ENCODE peak calls at places on chromosomes 13 and 19, in seven cellular contexts. One of them, this sample, is unnamed.
A peak's percentile ranks its signal among the peaks of the same experiment; 100 is the strongest.

GRCh38 chr13:48037346-48038173 is at the start of gene NUDT15:
- DNase-seq in CD8-positive, alpha-beta T cell: peak; percentile 93
- DNase-seq in DND-41: peak; percentile 97
- DNase-seq in adrenal gland: peak; percentile 97
- DNase-seq in cardiac fibroblast: peak; percentile 97
- DNase-seq in upper lobe of left lung: peak; percentile 94
- DNase-seq in GM20000: peak; percentile 93
- DNase-seq in this sample: peak; percentile 96

GRCh38 chr13:113140677-113141590 is 17.5 kb upstream of the PROZ start:
- DNase-seq in CD8-positive, alpha-beta T cell: no peak
- DNase-seq in DND-41: no peak
- DNase-seq in adrenal gland: peak; percentile 47
- DNase-seq in cardiac fibroblast: no peak
- DNase-seq in upper lobe of left lung: peak; percentile 12
- DNase-seq in GM20000: no peak
- DNase-seq in this sample: no peak

GRCh38 chr19:1027953-1028902 is 1.8 kb downstream of the CNN2 start:
- DNase-seq in CD8-positive, alpha-beta T cell: peak; percentile 71
- DNase-seq in DND-41: peak; percentile 74
- DNase-seq in adrenal gland: peak; percentile 84
- DNase-seq in cardiac fibroblast: peak; percentile 89
- DNase-seq in upper lobe of left lung: peak; percentile 82
- DNase-seq in GM20000: peak; percentile 78
- DNase-seq in this sample: no peak

GRCh38 chr19:4425531-4425930 is 23.1 kb downstream of the CHAF1A start:
- DNase-seq in CD8-positive, alpha-beta T cell: no peak
- DNase-seq in DND-41: no peak
- DNase-seq in adrenal gland: no peak
- DNase-seq in cardiac fibroblast: peak; percentile 94
- DNase-seq in upper lobe of left lung: no peak
- DNase-seq in GM20000: no peak
- DNase-seq in this sample: no peak

GRCh38 chr13:82654851-82655517 is 1227.3 kb downstream of the SLITRK1 start:
- DNase-seq in CD8-positive, alpha-beta T cell: no peak
- DNase-seq in DND-41: no peak
- DNase-seq in adrenal gland: peak; percentile 73
- DNase-seq in cardiac fibroblast: peak; percentile 57
- DNase-seq in upper lobe of left lung: peak; percentile 34
- DNase-seq in GM20000: no peak
- DNase-seq in this sample: no peak

GRCh38 chr19:54137913-54138776 is 583 bp downstream of the CNOT3 start:
- DNase-seq in CD8-positive, alpha-beta T cell: peak; percentile 24
- DNase-seq in DND-41: peak; percentile 43
- DNase-seq in adrenal gland: no peak
- DNase-seq in cardiac fibroblast: peak; percentile 9
- DNase-seq in upper lobe of left lung: no peak
- DNase-seq in GM20000: no peak
- DNase-seq in this sample: no peak

GRCh38 chr13:46738055-46738454 is 58.9 kb downstream of the ESD start:
- DNase-seq in CD8-positive, alpha-beta T cell: no peak
- DNase-seq in DND-41: no peak
- DNase-seq in adrenal gland: no peak
- DNase-seq in cardiac fibroblast: peak; percentile 50
- DNase-seq in upper lobe of left lung: no peak
- DNase-seq in GM20000: no peak
- DNase-seq in this sample: no peak

GRCh38 chr19:50513746-50514345 is at the start of gene ASPDH:
- DNase-seq in CD8-positive, alpha-beta T cell: no peak
- DNase-seq in DND-41: no peak
- DNase-seq in adrenal gland: no peak
- DNase-seq in cardiac fibroblast: no peak
- DNase-seq in upper lobe of left lung: no peak
- DNase-seq in GM20000: peak; percentile 31
- DNase-seq in this sample: no peak

GRCh38 chr13:24008679-24009078 is 111.4 kb upstream of the C1QTNF9B start:
- DNase-seq in CD8-positive, alpha-beta T cell: no peak
- DNase-seq in DND-41: no peak
- DNase-seq in adrenal gland: no peak
- DNase-seq in cardiac fibroblast: no peak
- DNase-seq in upper lobe of left lung: no peak
- DNase-seq in GM20000: no peak
- DNase-seq in this sample: no peak

GRCh38 chr13:59452189-59452588 is 711.5 kb downstream of the DIAPH3 start:
- DNase-seq in CD8-positive, alpha-beta T cell: no peak
- DNase-seq in DND-41: no peak
- DNase-seq in adrenal gland: no peak
- DNase-seq in cardiac fibroblast: no peak
- DNase-seq in upper lobe of left lung: no peak
- DNase-seq in GM20000: no peak
- DNase-seq in this sample: no peak

GRCh38 chr13:111065698-111066097 is 49.4 kb upstream of the ARHGEF7 start:
- DNase-seq in CD8-positive, alpha-beta T cell: no peak
- DNase-seq in DND-41: no peak
- DNase-seq in adrenal gland: no peak
- DNase-seq in cardiac fibroblast: no peak
- DNase-seq in upper lobe of left lung: peak; percentile 75
- DNase-seq in GM20000: no peak
- DNase-seq in this sample: no peak

GRCh38 chr13:49615844-49616687 is 12.2 kb upstream of the ARL11 start:
- DNase-seq in CD8-positive, alpha-beta T cell: no peak
- DNase-seq in DND-41: no peak
- DNase-seq in adrenal gland: no peak
- DNase-seq in cardiac fibroblast: no peak
- DNase-seq in upper lobe of left lung: no peak
- DNase-seq in GM20000: no peak
- DNase-seq in this sample: no peak

GRCh38 chr13:110788778-110789177 is 75.3 kb downstream of the ING1 start:
- DNase-seq in CD8-positive, alpha-beta T cell: no peak
- DNase-seq in DND-41: no peak
- DNase-seq in adrenal gland: no peak
- DNase-seq in cardiac fibroblast: no peak
- DNase-seq in upper lobe of left lung: no peak
- DNase-seq in GM20000: no peak
- DNase-seq in this sample: no peak

GRCh38 chr19:50705422-50706019 is 14.1 kb downstream of the SHANK1 start:
- DNase-seq in CD8-positive, alpha-beta T cell: peak; percentile 26
- DNase-seq in DND-41: peak; percentile 66
- DNase-seq in adrenal gland: no peak
- DNase-seq in cardiac fibroblast: peak; percentile 78
- DNase-seq in upper lobe of left lung: no peak
- DNase-seq in GM20000: peak; percentile 85
- DNase-seq in this sample: no peak

GRCh38 chr19:4327252-4327876 is 11.3 kb downstream of the STAP2 start:
- DNase-seq in CD8-positive, alpha-beta T cell: peak; percentile 72
- DNase-seq in DND-41: peak; percentile 25
- DNase-seq in adrenal gland: peak; percentile 95
- DNase-seq in cardiac fibroblast: peak; percentile 46
- DNase-seq in upper lobe of left lung: peak; percentile 77
- DNase-seq in GM20000: peak; percentile 71
- DNase-seq in this sample: no peak

GRCh38 chr19:9913237-9914000 is 22.9 kb downstream of the OLFM2 start:
- DNase-seq in CD8-positive, alpha-beta T cell: no peak
- DNase-seq in DND-41: no peak
- DNase-seq in adrenal gland: no peak
- DNase-seq in cardiac fibroblast: no peak
- DNase-seq in upper lobe of left lung: peak; percentile 23
- DNase-seq in GM20000: peak; percentile 56
- DNase-seq in this sample: no peak

GRCh38 chr19:1239420-1239795 is 1.6 kb upstream of the CBARP start:
- DNase-seq in CD8-positive, alpha-beta T cell: no peak
- DNase-seq in DND-41: no peak
- DNase-seq in adrenal gland: no peak
- DNase-seq in cardiac fibroblast: no peak
- DNase-seq in upper lobe of left lung: no peak
- DNase-seq in GM20000: no peak
- DNase-seq in this sample: no peak

GRCh38 chr13:112740502-112741131 is 50.8 kb downstream of the ATP11A start:
- DNase-seq in CD8-positive, alpha-beta T cell: no peak
- DNase-seq in DND-41: no peak
- DNase-seq in adrenal gland: peak; percentile 86
- DNase-seq in cardiac fibroblast: peak; percentile 84
- DNase-seq in upper lobe of left lung: peak; percentile 56
- DNase-seq in GM20000: no peak
- DNase-seq in this sample: no peak

GRCh38 chr13:43388282-43389034 is 365.1 kb downstream of the DNAJC15 start:
- DNase-seq in CD8-positive, alpha-beta T cell: no peak
- DNase-seq in DND-41: no peak
- DNase-seq in adrenal gland: no peak
- DNase-seq in cardiac fibroblast: no peak
- DNase-seq in upper lobe of left lung: no peak
- DNase-seq in GM20000: no peak
- DNase-seq in this sample: no peak

GRCh38 chr19:29849234-29849633 is 37.4 kb downstream of the CCNE1 start:
- DNase-seq in CD8-positive, alpha-beta T cell: no peak
- DNase-seq in DND-41: no peak
- DNase-seq in adrenal gland: no peak
- DNase-seq in cardiac fibroblast: no peak
- DNase-seq in upper lobe of left lung: no peak
- DNase-seq in GM20000: no peak
- DNase-seq in this sample: no peak

GRCh38 chr13:43686557-43686956 is 100.2 kb downstream of the ENOX1 start:
- DNase-seq in CD8-positive, alpha-beta T cell: no peak
- DNase-seq in DND-41: no peak
- DNase-seq in adrenal gland: peak; percentile 84
- DNase-seq in cardiac fibroblast: peak; percentile 98
- DNase-seq in upper lobe of left lung: no peak
- DNase-seq in GM20000: no peak
- DNase-seq in this sample: no peak

GRCh38 chr13:26971990-26972888 is 199.4 kb downstream of the USP12 start:
- DNase-seq in CD8-positive, alpha-beta T cell: no peak
- DNase-seq in DND-41: peak; percentile 10
- DNase-seq in adrenal gland: no peak
- DNase-seq in cardiac fibroblast: peak; percentile 8
- DNase-seq in upper lobe of left lung: peak; percentile 66
- DNase-seq in GM20000: peak; percentile 23
- DNase-seq in this sample: no peak

GRCh38 chr13:28045861-28046260 is 54.5 kb downstream of the FLT3 start:
- DNase-seq in CD8-positive, alpha-beta T cell: no peak
- DNase-seq in DND-41: no peak
- DNase-seq in adrenal gland: no peak
- DNase-seq in cardiac fibroblast: no peak
- DNase-seq in upper lobe of left lung: no peak
- DNase-seq in GM20000: no peak
- DNase-seq in this sample: no peak

GRCh38 chr19:43495082-43495481 is 9.5 kb downstream of the PHLDB3 start:
- DNase-seq in CD8-positive, alpha-beta T cell: no peak
- DNase-seq in DND-41: no peak
- DNase-seq in adrenal gland: no peak
- DNase-seq in cardiac fibroblast: no peak
- DNase-seq in upper lobe of left lung: no peak
- DNase-seq in GM20000: no peak
- DNase-seq in this sample: no peak
- TF ChIP-seq CTCF in CD8-positive, alpha-beta T cell: no peak
- TF ChIP-seq CTCF in DND-41: no peak
- TF ChIP-seq CTCF in adrenal gland: no peak
- TF ChIP-seq CTCF in cardiac fibroblast: no peak
- TF ChIP-seq CTCF in upper lobe of left lung: no peak
- TF ChIP-seq CTCF in GM20000: no peak
- TF ChIP-seq CTCF in this sample: no peak

GRCh38 chr13:109740121-109740520 is 46.3 kb downstream of the IRS2 start:
- DNase-seq in CD8-positive, alpha-beta T cell: no peak
- DNase-seq in DND-41: no peak
- DNase-seq in adrenal gland: peak; percentile 68
- DNase-seq in cardiac fibroblast: no peak
- DNase-seq in upper lobe of left lung: no peak
- DNase-seq in GM20000: no peak
- DNase-seq in this sample: no peak
- TF ChIP-seq CTCF in CD8-positive, alpha-beta T cell: no peak
- TF ChIP-seq CTCF in DND-41: no peak
- TF ChIP-seq CTCF in adrenal gland: no peak
- TF ChIP-seq CTCF in cardiac fibroblast: no peak
- TF ChIP-seq CTCF in upper lobe of left lung: no peak
- TF ChIP-seq CTCF in GM20000: no peak
- TF ChIP-seq CTCF in this sample: no peak

GRCh38 chr13:37645181-37645580 is 46.6 kb upstream of the POSTN start:
- DNase-seq in CD8-positive, alpha-beta T cell: no peak
- DNase-seq in DND-41: no peak
- DNase-seq in adrenal gland: no peak
- DNase-seq in cardiac fibroblast: no peak
- DNase-seq in upper lobe of left lung: no peak
- DNase-seq in GM20000: no peak
- DNase-seq in this sample: no peak

GRCh38 chr13:37636701-37637100 is 38.1 kb upstream of the POSTN start:
- DNase-seq in CD8-positive, alpha-beta T cell: no peak
- DNase-seq in DND-41: no peak
- DNase-seq in adrenal gland: no peak
- DNase-seq in cardiac fibroblast: no peak
- DNase-seq in upper lobe of left lung: no peak
- DNase-seq in GM20000: no peak
- DNase-seq in this sample: no peak

GRCh38 chr13:37642201-37642600 is 43.6 kb upstream of the POSTN start:
- DNase-seq in CD8-positive, alpha-beta T cell: no peak
- DNase-seq in DND-41: no peak
- DNase-seq in adrenal gland: no peak
- DNase-seq in cardiac fibroblast: no peak
- DNase-seq in upper lobe of left lung: no peak
- DNase-seq in GM20000: no peak
- DNase-seq in this sample: no peak

DNA sequence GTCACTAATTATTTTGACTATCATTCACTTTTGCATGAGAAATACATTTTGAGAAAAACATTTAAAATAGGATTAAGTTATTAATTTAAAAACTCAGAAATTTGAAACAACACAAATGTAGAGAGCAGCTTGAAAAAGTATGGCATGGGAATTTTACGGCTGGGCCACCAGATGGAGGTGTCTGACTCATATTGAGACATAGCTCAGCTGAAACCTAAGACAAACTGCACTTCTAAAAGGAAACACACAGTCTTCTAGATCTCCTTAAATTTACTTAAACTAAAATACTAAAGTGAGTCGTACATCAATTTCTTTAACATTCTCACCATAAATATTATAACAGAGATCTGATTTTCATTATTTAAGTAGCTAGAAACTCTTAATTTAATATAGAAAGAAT is 41.9 kb upstream of the POSTN start:
- DNase-seq in CD8-positive, alpha-beta T cell: no peak
- DNase-seq in DND-41: no peak
- DNase-seq in adrenal gland: no peak
- DNase-seq in cardiac fibroblast: peak; percentile 89
- DNase-seq in upper lobe of left lung: no peak
- DNase-seq in GM20000: no peak
- DNase-seq in this sample: no peak
- TF ChIP-seq CTCF in CD8-positive, alpha-beta T cell: no peak
- TF ChIP-seq CTCF in DND-41: no peak
- TF ChIP-seq CTCF in adrenal gland: no peak
- TF ChIP-seq CTCF in cardiac fibroblast: peak; percentile 62
- TF ChIP-seq CTCF in upper lobe of left lung: no peak
- TF ChIP-seq CTCF in GM20000: no peak
- TF ChIP-seq CTCF in this sample: no peak

DNA sequence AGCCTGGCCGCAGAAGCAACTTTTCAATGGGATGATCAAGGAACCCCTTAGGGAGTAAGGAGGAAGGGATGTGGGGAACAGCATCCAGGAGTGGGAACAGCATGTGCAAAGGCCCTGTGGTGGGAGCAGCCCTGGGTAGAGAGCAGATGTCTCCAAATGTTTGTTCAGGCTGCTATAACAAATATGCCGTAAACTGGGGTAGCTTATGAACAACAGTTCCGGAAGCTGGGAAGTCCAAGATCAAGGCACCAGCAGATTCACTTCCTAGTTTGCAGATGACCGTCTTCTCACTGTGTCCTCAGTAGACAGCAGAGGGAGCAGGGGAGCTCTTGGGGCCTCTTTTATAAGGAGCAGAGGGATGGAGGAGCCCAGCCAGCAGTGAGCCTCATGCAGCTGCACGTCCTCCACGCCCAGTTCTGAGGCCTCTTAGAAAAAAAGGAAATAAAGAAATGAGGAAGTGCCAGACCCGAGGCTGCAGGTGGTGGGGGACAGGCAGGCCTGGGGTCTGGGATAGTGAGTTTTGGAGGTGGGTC is 4.2 kb upstream of the LRRC25 start:
- DNase-seq in CD8-positive, alpha-beta T cell: no peak
- DNase-seq in DND-41: peak; percentile 45
- DNase-seq in adrenal gland: peak; percentile 82
- DNase-seq in cardiac fibroblast: peak; percentile 76
- DNase-seq in upper lobe of left lung: peak; percentile 87
- DNase-seq in GM20000: peak; percentile 73
- DNase-seq in this sample: no peak
- TF ChIP-seq CTCF in CD8-positive, alpha-beta T cell: no peak
- TF ChIP-seq CTCF in DND-41: peak; percentile 39
- TF ChIP-seq CTCF in adrenal gland: no peak
- TF ChIP-seq CTCF in cardiac fibroblast: peak; percentile 56
- TF ChIP-seq CTCF in upper lobe of left lung: no peak
- TF ChIP-seq CTCF in GM20000: peak; percentile 39
- TF ChIP-seq CTCF in this sample: peak; percentile 42